ENCODE peak calls at places on chromosome 1, in four cellular contexts. T, M, C and R are unnamed samples. For H3K4me1, the result is how much of the 10 kb centered on the place peaks cover.

GRCh38 chr1:162676087-162676486 is 43.8 kb downstream of the DDR2 start:
- DNase-seq in T (peak), M (no peak), C (peak), R (no peak)

GRCh38 chr1:80375662-80376061 is 1369.1 kb upstream of the ADGRL4 start:
- DNase-seq in T (peak), M (no peak), C (no peak), R (no peak)

GRCh38 chr1:1122981-1123480 is 7.1 kb upstream of the C1orf159 start:
- DNase-seq in T (no peak), M (no peak), C (no peak), R (no peak)

GRCh38 chr1:68322837-68323687 is 90.7 kb upstream of the WLS start:
- DNase-seq in T (peak), M (no peak), C (peak), R (no peak)

GRCh38 chr1:150875197-150876110 is 945 bp downstream of the ARNT start:
- DNase-seq in T (no peak), M (no peak), C (peak), R (no peak)

GRCh38 chr1:43968348-43968948 is 1.4 kb upstream of the DPH2 start:
- DNase-seq in T (no peak), M (no peak), C (no peak), R (no peak)

GRCh38 chr1:32666866-32667566 is 16.0 kb downstream of the RBBP4 start:
- DNase-seq in T (no peak), M (no peak), C (no peak), R (no peak)

GRCh38 chr1:183995322-183996035 is 42.0 kb downstream of the COLGALT2 start:
- DNase-seq in T (no peak), M (peak), C (no peak), R (peak)

GRCh38 chr1:229271448-229272120 is 673 bp downstream of the RAB4A start:
- DNase-seq in T (peak), M (peak), C (peak), R (no peak)

GRCh38 chr1:231206856-231207255 is 34.2 kb upstream of the GNPAT start:
- DNase-seq in T (peak), M (no peak), C (no peak), R (no peak)

GRCh38 chr1:3924871-3925655 is 25.0 kb upstream of the C1orf174 start:
- DNase-seq in T (no peak), M (no peak), C (no peak), R (no peak)

GRCh38 chr1:78673120-78673519 is 23.5 kb downstream of the IFI44 start:
- DNase-seq in T (no peak), M (no peak), C (no peak), R (peak)

GRCh38 chr1:247007511-247008405 is at the start of gene ZNF695:
- DNase-seq in T (peak), M (peak), C (peak), R (peak)

GRCh38 chr1:59505596-59506028 is 208.7 kb downstream of the FGGY start:
- DNase-seq in T (peak), M (no peak), C (no peak), R (no peak)

GRCh38 chr1:21344750-21345443 is 54.6 kb upstream of the ECE1 start:
- DNase-seq in T (no peak), M (no peak), C (peak), R (no peak)
- H3K4me1 ChIP-seq in T (under half), M (half or more), C (under half), R (under half)

DNA sequence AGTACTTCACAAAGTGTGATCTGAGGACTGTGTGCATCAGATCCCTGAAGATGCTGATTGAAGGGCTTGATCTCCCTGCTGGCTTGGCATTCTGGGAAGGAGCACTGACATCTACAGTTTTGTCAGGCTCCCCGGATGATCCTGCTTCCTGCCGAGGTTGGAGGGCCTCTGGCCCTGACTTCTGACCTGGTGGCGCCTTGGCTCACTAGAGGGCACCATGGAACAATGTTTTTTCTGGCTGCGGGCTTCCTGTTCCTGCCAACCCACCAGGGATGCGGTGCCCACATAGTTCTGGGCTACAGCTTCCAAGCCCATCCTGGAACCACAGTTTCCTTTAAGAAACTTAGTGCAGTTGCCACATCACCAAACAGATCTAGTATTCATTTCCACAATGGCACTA is 38.8 kb upstream of the RASAL2 start:
- DNase-seq in T (no peak), M (peak), C (no peak), R (peak)
- H3K4me1 ChIP-seq in T (under half), M (half or more), C (under half), R (under half)

GRCh38 chr1:54582566-54583306 is 34.7 kb downstream of the ACOT11 start:
- DNase-seq in T (no peak), M (no peak), C (peak), R (peak)

GRCh38 chr1:54580856-54581550 is 33.0 kb downstream of the ACOT11 start:
- DNase-seq in T (no peak), M (no peak), C (no peak), R (no peak)

GRCh38 chr1:54581621-54582035 is 33.6 kb downstream of the ACOT11 start:
- DNase-seq in T (peak), M (peak), C (peak), R (peak)

GRCh38 chr1:54577612-54578011 is 29.6 kb downstream of the ACOT11 start:
- DNase-seq in T (peak), M (peak), C (peak), R (peak)

DNA sequence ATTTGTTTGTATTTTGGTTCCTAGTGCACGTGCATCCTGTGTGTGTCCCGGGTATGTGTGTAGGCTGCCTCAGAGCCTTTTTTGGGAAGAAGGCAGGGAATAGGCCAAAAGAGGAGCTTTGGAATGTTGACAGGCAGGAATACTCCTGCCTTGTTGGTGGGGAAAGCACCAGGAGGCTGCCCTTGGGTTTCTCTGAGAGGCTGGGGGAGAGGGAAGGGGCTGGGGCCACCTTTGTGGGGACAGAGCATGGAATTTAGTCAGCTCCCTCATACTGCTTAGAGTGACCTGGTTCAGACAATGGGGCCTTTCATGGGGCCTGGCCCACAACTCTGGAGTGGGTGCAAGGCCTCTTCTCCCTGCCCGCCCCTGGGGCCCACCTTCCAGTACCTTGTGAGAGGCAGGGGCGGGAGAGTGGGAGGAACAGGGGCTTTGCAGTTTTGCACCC is 31.3 kb downstream of the ACOT11 start:
- DNase-seq in T (no peak), M (no peak), C (no peak), R (no peak)
- H3K4me1 ChIP-seq in T (under half), M (half or more), C (under half), R (under half)

DNA sequence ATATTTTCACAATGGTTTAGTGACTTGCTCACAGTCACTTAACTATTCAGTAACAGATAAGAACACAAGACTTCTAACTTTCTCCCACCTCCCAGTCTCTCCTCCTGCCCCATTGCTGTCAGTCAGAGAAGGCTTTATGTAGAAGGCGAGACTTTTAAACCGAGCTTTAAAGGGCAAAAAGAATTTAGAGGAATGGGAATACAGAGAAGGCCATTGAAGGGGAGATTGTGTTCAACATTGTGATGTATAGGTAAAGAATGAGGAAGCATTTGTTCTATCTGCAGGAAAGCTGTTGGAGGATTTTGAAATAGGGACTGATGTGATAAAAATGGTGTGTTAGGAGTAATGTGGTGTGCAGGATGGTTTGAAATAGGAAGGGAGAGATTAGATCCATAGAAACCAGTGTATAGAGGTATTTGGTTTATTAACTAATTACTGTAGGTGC is 7.3 kb downstream of the POU2F1 start:
- DNase-seq in T (no peak), M (no peak), C (no peak), R (no peak)
- H3K4me1 ChIP-seq in T (under half), M (half or more), C (under half), R (under half)

DNA sequence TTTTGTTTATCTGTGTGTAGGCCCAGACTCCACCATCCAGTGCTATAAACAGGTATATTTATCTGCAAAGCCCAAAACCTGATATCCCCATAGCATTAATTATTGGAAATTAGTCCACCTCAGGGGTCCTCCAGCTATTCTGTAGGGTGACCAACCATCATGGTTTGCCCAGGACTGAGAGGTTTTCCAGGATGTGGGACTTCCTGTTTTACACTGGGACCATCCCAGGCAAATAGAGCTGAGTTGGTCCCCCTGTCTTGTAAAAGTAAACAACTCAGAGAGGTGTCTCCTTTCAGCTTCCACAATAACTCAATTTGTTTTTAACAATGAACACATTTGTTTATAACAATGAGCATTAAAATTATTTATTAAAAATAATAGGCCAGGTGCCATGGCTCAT is 7.8 kb upstream of the CELA2B start:
- DNase-seq in T (no peak), M (no peak), C (no peak), R (no peak)
- H3K4me1 ChIP-seq in T (under half), M (under half), C (under half), R (under half)

DNA sequence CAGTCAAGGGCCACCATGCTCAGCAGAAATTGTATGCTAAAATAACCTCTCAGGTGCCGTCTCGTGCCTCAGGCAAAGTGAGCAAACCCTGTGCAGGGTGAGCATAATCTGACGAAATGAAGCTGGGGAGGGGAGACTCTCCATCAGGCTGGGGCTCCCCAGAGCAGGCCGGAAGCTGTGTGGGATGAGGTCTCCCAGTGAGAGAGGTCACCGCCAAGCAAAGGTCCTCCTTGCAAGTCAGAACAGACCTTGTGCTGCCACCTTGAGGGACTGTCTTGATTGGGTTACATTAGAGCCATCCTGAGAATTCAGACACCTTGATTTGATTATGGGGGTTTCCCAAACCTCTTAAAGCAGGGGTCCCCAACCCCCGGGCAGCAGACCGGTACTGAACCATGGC is 64.2 kb downstream of the ZNF684 start:
- DNase-seq in T (no peak), M (no peak), C (no peak), R (no peak)
- H3K4me1 ChIP-seq in T (under half), M (under half), C (under half), R (under half)

GRCh38 chr1:7174561-7174960 is 389.3 kb downstream of the CAMTA1 start:
- DNase-seq in T (no peak), M (no peak), C (no peak), R (no peak)

GRCh38 chr1:7171574-7171973 is 386.3 kb downstream of the CAMTA1 start:
- DNase-seq in T (no peak), M (no peak), C (no peak), R (no peak)

GRCh38 chr1:7171168-7171567 is 385.9 kb downstream of the CAMTA1 start:
- DNase-seq in T (no peak), M (no peak), C (no peak), R (no peak)

GRCh38 chr1:7174980-7175379 is 389.7 kb downstream of the CAMTA1 start:
- DNase-seq in T (no peak), M (no peak), C (no peak), R (no peak)

GRCh38 chr1:7172804-7173203 is 387.6 kb downstream of the CAMTA1 start:
- DNase-seq in T (no peak), M (peak), C (no peak), R (no peak)
- H3K4me1 ChIP-seq in T (under half), M (under half), C (under half), R (under half)